ENCODE peak calls at places on chromosomes 11 and 22, in five cellular contexts. L, U, I, J and G are unnamed samples.

GRCh38 chr22:46386312-46386711 is 50.8 kb downstream of the TRMU start:
- DNase-seq in L (no peak), U (peak; percentile 55), I (no peak), J (no peak), G (no peak)

GRCh38 chr11:73024646-73025045 is 117.5 kb downstream of the FCHSD2 start:
- DNase-seq in L (no peak), U (no peak), I (no peak), J (no peak), G (no peak)

GRCh38 chr11:62602141-62603071 is 741 bp upstream of the MTA2 start:
- DNase-seq in L (peak; percentile 72), U (peak; percentile 73), I (no peak), J (peak; percentile 45), G (no peak)

GRCh38 chr22:42764895-42765363 is 44.3 kb upstream of the A4GALT start:
- DNase-seq in L (no peak), U (no peak), I (no peak), J (no peak), G (no peak)

GRCh38 chr11:84930863-84931262 is 696.3 kb downstream of the DLG2 start:
- DNase-seq in L (no peak), U (no peak), I (no peak), J (no peak), G (no peak)

GRCh38 chr11:47280860-47281259 is 10.9 kb downstream of the MADD start:
- DNase-seq in L (no peak), U (no peak), I (no peak), J (no peak), G (no peak)

GRCh38 chr11:61162092-61162935 is 1.1 kb upstream of the VPS37C start:
- DNase-seq in L (peak; percentile 40), U (peak; percentile 57), I (peak; percentile 40), J (no peak), G (no peak)

GRCh38 chr22:17501679-17502285 is 61.5 kb upstream of the SLC25A18 start:
- DNase-seq in L (peak; percentile 69), U (peak; percentile 81), I (peak; percentile 17), J (no peak), G (peak; percentile 32)

GRCh38 chr11:126991596-126991995 is 9.0 kb downstream of the KIRREL3 start:
- DNase-seq in L (no peak), U (no peak), I (no peak), J (no peak), G (peak; percentile 52)

GRCh38 chr11:66104057-66104638 is 34.1 kb downstream of the PACS1 start:
- DNase-seq in L (no peak), U (no peak), I (no peak), J (no peak), G (no peak)

GRCh38 chr11:66106786-66107599 is 36.9 kb downstream of the PACS1 start:
- DNase-seq in L (no peak), U (peak; percentile 23), I (no peak), J (no peak), G (no peak)

GRCh38 chr11:66100272-66101037 is 30.4 kb downstream of the PACS1 start:
- DNase-seq in L (no peak), U (peak; percentile 10), I (no peak), J (peak; percentile 30), G (no peak)

DNA sequence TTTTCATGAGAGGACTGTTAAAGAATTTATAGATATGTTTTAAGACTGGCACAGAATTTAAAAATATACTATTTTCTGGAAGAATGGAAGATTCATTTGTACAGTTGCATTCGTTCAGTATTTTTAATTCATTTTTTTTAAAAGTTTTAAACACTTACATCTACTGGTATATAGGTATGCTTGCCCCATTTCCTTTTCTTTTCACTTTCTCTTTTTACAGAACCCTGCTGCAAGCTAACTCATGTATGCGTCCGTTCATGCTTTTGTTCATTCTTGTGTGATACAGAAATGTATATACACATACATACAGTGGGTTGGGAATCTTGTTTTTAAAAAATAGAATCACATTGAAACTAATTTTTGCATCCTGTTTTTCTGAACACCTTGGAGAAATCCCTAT is 31.0 kb downstream of the PACS1 start:
- DNase-seq in L (no peak), U (no peak), I (no peak), J (no peak), G (no peak)
- H3K4me3 ChIP-seq in L (no peak overlapping the region), U (no peak overlapping the region), I (no peak overlapping the region), J (no peak overlapping the region), G (peak overlapping the region; percentile 24)

DNA sequence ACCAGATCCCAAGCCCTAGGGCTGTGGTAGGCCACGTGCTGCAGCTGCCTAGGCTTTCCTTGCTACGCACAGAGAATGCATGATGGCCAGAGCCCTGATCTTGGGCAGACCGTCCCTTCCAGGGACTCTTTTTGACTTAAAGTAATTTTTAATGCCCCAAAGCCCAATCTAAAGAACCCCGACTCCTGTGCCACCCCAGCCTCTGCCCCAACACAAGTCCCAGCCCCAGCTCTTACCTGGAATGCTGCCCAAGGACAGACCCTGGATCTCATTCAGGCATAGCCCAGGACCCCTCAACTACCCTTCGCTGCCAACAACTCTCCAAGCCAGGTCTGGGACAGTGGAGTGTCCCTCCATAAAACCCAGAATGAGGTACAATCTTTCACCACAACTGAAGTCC is 211.7 kb upstream of the B3GAT1 start:
- DNase-seq in L (no peak), U (no peak), I (no peak), J (no peak), G (no peak)
- TF ChIP-seq CTCF in L (no peak), U (no peak), I (no peak), J (no peak), G (no peak)

GRCh38 chr22:28977481-28977971 is 84.1 kb downstream of the C22orf31 start:
- DNase-seq in L (peak; percentile 65), U (no peak), I (no peak), J (no peak), G (no peak)
- H3K4me3 ChIP-seq in L (no peak overlapping the region), U (no peak overlapping the region), I (peak overlapping the region; percentile 1), J (no peak overlapping the region), G (peak overlapping the region; percentile 31)

GRCh38 chr22:25350551-25350971 is 131.1 kb downstream of the CRYBB2 start:
- DNase-seq in L (no peak), U (peak; percentile 86), I (no peak), J (no peak), G (no peak)
- TF ChIP-seq CTCF in L (no peak), U (peak; percentile 73), I (no peak), J (no peak), G (no peak)

GRCh38 chr22:28220626-28221363 is 301.7 kb upstream of the PITPNB start:
- DNase-seq in L (no peak), U (no peak), I (no peak), J (no peak), G (no peak)
- H3K4me3 ChIP-seq in L (no peak overlapping the region), U (no peak overlapping the region), I (no peak overlapping the region), J (no peak overlapping the region), G (no peak overlapping the region)

GRCh38 chr11:43574949-43575915 is 105.3 kb upstream of the HSD17B12 start:
- DNase-seq in L (peak; percentile 75), U (peak; percentile 60), I (no peak), J (no peak), G (no peak)

GRCh38 chr11:43577566-43578264 is 102.8 kb upstream of the HSD17B12 start:
- DNase-seq in L (no peak), U (no peak), I (no peak), J (no peak), G (no peak)

GRCh38 chr11:43578346-43579170 is 102.0 kb upstream of the HSD17B12 start:
- DNase-seq in L (no peak), U (peak; percentile 54), I (no peak), J (no peak), G (no peak)

GRCh38 chr11:43575931-43576833 is 104.4 kb upstream of the HSD17B12 start:
- DNase-seq in L (peak; percentile 64), U (no peak), I (no peak), J (no peak), G (no peak)

DNA sequence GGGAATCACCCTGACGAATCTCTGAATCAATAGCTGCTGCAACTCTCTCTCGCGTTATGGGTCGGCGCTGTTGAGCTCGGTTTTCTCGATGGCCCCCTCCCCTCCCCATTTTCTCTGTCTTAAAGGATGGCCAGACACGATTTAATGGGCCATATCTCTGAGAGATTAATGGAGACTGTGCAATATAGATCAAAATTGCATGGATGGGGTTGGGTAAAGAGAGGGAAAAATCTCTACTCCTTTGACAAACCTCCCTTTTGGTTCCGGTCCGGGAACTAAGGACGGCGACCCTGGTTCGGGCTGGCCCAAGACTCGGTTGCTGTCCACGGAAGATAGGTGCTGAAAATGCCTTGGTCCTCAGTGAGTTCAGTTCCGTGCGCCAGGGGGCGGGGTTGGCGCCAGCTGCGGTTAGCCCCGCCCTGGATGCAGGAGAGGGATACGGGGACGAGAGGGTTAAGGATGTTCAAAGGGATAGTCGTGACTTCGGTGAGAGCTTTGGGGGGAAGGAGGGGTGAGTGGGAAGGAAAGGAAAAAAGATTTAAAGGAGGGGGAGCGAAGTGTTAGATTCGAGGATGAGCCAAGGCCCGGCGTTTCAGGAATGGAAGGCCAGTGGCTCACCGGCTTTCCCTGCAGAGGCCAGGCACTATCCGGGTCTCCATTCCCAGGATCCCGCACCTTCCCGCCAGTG is 103.6 kb upstream of the HSD17B12 start:
- DNase-seq in L (peak; percentile 89), U (peak; percentile 97), I (no peak), J (no peak), G (no peak)
- TF ChIP-seq CTCF in L (peak; percentile 40), U (peak; percentile 58), I (peak; percentile 53), J (peak; percentile 28), G (peak; percentile 34)